ENCODE peak calls at places on chromosomes 13 and 19, in four cellular contexts. E, Z, U and Y are unnamed samples.

GRCh38 chr19:40200352-40201099 is 9.3 kb downstream of the MAP3K10 start:
- DNase-seq in E (no peak), Z (no peak), U (no peak), Y (no peak)

GRCh38 chr19:4705413-4706131 is 18.1 kb downstream of the DPP9 start:
- DNase-seq in E (no peak), Z (no peak), U (peak; percentile 45), Y (no peak)

GRCh38 chr19:53868892-53869804 is 1.5 kb downstream of the MYADM start:
- DNase-seq in E (peak; percentile 83), Z (peak; percentile 75), U (no peak), Y (peak; percentile 85)

GRCh38 chr19:44308011-44308410 is 3.2 kb upstream of the ZNF235 start:
- DNase-seq in E (no peak), Z (no peak), U (no peak), Y (no peak)

GRCh38 chr13:52744842-52745241 is 5.2 kb upstream of the CNMD start:
- DNase-seq in E (no peak), Z (no peak), U (no peak), Y (no peak)

GRCh38 chr19:6062274-6062673 is 48.0 kb downstream of the RFX2 start:
- DNase-seq in E (no peak), Z (no peak), U (no peak), Y (no peak)

GRCh38 chr13:113608967-113609533 is 24.5 kb downstream of the TFDP1 start:
- DNase-seq in E (no peak), Z (no peak), U (no peak), Y (no peak)

GRCh38 chr19:3270908-3271307 is 46.4 kb downstream of the CELF5 start:
- DNase-seq in E (no peak), Z (peak; percentile 46), U (no peak), Y (peak; percentile 66)

GRCh38 chr13:52156724-52157251 is 2.6 kb downstream of the NEK3 start:
- DNase-seq in E (no peak), Z (no peak), U (no peak), Y (no peak)